ENCODE peak calls at places on chromosomes 1 and 21, in four cellular contexts. F is ovary, L is GM23338, R is heart left ventricle. B is an unnamed sample. For H3K4me1, the result is how much of the 10 kb centered on the place peaks cover.

GRCh38 chr1:32180186-32181060 is 948 bp downstream of the TXLNA start:
- DNase-seq in R (peak), L (peak), F (peak), B (no peak)

GRCh38 chr1:178412400-178412770 is 84.4 kb downstream of the CLEC20A start:
- DNase-seq in L (no peak), F (no peak), R (no peak), B (no peak)

GRCh38 chr1:89609781-89610456 is 23.0 kb upstream of the LRRC8C start:
- DNase-seq in F (no peak), R (peak), L (no peak), B (no peak)

GRCh38 chr1:43274125-43274803 is 4.5 kb downstream of the TMEM125 start:
- DNase-seq in F (peak), L (peak), R (no peak), B (no peak)

GRCh38 chr1:181126871-181127587 is 38.5 kb downstream of the IER5 start:
- DNase-seq in F (no peak), L (no peak), R (peak), B (no peak)

GRCh38 chr1:3510136-3510955 is 55.9 kb downstream of the ARHGEF16 start:
- DNase-seq in F (no peak), L (no peak), R (no peak), B (no peak)

GRCh38 chr1:165117482-165117881 is 239.0 kb downstream of the LMX1A start:
- DNase-seq in F (no peak), L (peak), R (no peak), B (no peak)

GRCh38 chr21:15741510-15741909 is 11.7 kb downstream of the USP25 start:
- DNase-seq in F (no peak), L (no peak), R (no peak), B (no peak)

GRCh38 chr1:168488153-168488552 is 55.6 kb downstream of the XCL2 start:
- DNase-seq in L (no peak), F (peak), R (peak), B (no peak)

GRCh38 chr1:38502772-38503171 is 356.8 kb downstream of the RRAGC start:
- DNase-seq in R (no peak), L (peak), F (no peak), B (no peak)

GRCh38 chr1:10639301-10640078 is 157.0 kb downstream of the CASZ1 start:
- DNase-seq in R (no peak), F (no peak), L (peak), B (no peak)

GRCh38 chr1:54581621-54582035 is 33.6 kb downstream of the ACOT11 start:
- DNase-seq in L (no peak), F (peak), R (peak), B (peak)
- H3K4me1 ChIP-seq in L (under half), F (under half), R (half or more), B (under half)

GRCh38 chr1:199948587-199949280 is 78.8 kb upstream of the NR5A2 start:
- DNase-seq in R (no peak), F (no peak), L (no peak), B (no peak)
- H3K27ac ChIP-seq in R (no peak), F (no peak), L (no peak), B (no peak)

GRCh38 chr1:160708118-160708517 is 3.5 kb downstream of the CD48 start:
- DNase-seq in F (no peak), L (no peak), R (no peak), B (no peak)
- H3K4me1 ChIP-seq in F (under half), L (under half), R (under half), B (under half)

DNA sequence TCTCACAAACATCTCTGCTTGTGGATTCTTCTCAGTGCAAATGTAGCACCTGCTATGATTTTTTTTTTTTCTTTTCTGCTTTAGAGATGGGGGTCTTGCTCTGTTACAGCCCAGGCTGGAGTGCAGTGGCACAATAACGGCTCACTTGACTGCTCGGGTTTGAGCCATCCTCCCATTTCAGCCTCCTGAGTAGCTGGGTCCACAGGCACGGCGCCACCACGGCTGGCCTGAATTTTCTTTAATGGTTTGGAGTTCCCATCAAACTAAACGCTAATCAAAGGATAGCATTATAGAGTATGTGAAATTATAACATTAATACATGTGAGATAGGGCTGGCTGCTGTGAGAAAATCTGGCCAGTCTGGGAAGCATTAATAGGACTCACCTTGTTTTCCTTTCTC is 7.2 kb upstream of the PTGER3 start:
- DNase-seq in F (no peak), L (no peak), R (no peak), B (no peak)
- H3K27ac ChIP-seq in F (no peak), L (no peak), R (no peak), B (no peak)

GRCh38 chr1:111542187-111542586 is 38.8 kb upstream of the ADORA3 start:
- DNase-seq in F (no peak), R (no peak), L (peak), B (no peak)
- H3K4me1 ChIP-seq in F (under half), R (under half), L (under half), B (under half)

B was measured in thoracic aorta.